ENCODE peak calls at places on chromosomes 16 and 17, in five cellular contexts. B is thoracic aorta; I is head of caudate nucleus; V is CD4-positive, CD25-positive, alpha-beta regulatory T cell; J is GOT3. M is an unnamed sample.

GRCh38 chr17:32267690-32268205 is 2.1 kb downstream of the RHBDL3 start:
- DNase-seq in I (peak; percentile 76), V (no peak), J (no peak), B (no peak), M (no peak)

GRCh38 chr16:700684-701584 is 4.7 kb downstream of the FBXL16 start:
- DNase-seq in B (no peak), V (peak; percentile 55), I (peak; percentile 52), J (no peak), M (no peak)

GRCh38 chr17:77235370-77236080 is 94.8 kb downstream of the SEC14L1 start:
- DNase-seq in V (no peak), I (no peak), J (no peak), B (no peak), M (no peak)

GRCh38 chr16:16122264-16122663 is 101.0 kb downstream of the ABCC6 start:
- DNase-seq in B (no peak), J (no peak), V (no peak), I (no peak), M (no peak)

GRCh38 chr17:50817838-50818237 is 17.5 kb upstream of the WFIKKN2 start:
- DNase-seq in B (no peak), J (no peak), V (no peak), I (no peak), M (no peak)

GRCh38 chr16:88691129-88691813 is 5.0 kb upstream of the SNAI3 start:
- DNase-seq in V (no peak), I (no peak), J (no peak), B (no peak), M (no peak)

GRCh38 chr17:38871247-38871991 is 1.6 kb downstream of the LASP1 start:
- DNase-seq in V (peak; percentile 61), I (no peak), J (no peak), B (peak; percentile 37), M (no peak)

GRCh38 chr17:31525801-31526549 is 134.5 kb downstream of the RAB11FIP4 start:
- DNase-seq in B (no peak), I (no peak), J (no peak), V (no peak), M (no peak)

GRCh38 chr16:26816885-26817571 is 249.7 kb upstream of the C16orf82 start:
- DNase-seq in I (no peak), B (no peak), J (no peak), V (no peak), M (no peak)

GRCh38 chr16:66857437-66857836 is 13.2 kb downstream of the CA7 start:
- DNase-seq in B (no peak), V (no peak), J (no peak), I (no peak), M (no peak)

GRCh38 chr17:57667461-57667923 is 77.6 kb downstream of the CCDC182 start:
- DNase-seq in V (no peak), J (no peak), B (no peak), I (no peak), M (no peak)

GRCh38 chr17:2054740-2055493 is at the start of gene HIC1:
- DNase-seq in V (peak; percentile 80), J (peak; percentile 40), B (no peak), I (peak; percentile 53), M (peak; percentile 91)

GRCh38 chr17:73711916-73712315 is 67.7 kb upstream of the SDK2 start:
- DNase-seq in V (no peak), I (no peak), B (no peak), J (no peak), M (no peak)

M was measured in suprapubic skin.